ENCODE peak calls at places on chromosomes 7 and 10, in six cellular contexts. P is HCT116, C is GM12878, G is H1, F is HepG2, J is K562. I is an unnamed sample.

GRCh38 chr7:1354661-1355567 is 104.4 kb downstream of the MICALL2 start:
- DNase-seq in C (no peak), J (no peak), F (no peak), P (no peak), G (no peak), I (no peak)

GRCh38 chr10:120480065-120480600 is 23.1 kb downstream of the PLPP4 start:
- DNase-seq in C (no peak), P (no peak), G (no peak), J (no peak), F (no peak), I (no peak)

GRCh38 chr10:128092454-128092853 is 33.8 kb downstream of the MKI67 start:
- DNase-seq in P (no peak), G (no peak), C (no peak), F (no peak), J (no peak), I (no peak)

GRCh38 chr7:78792006-78792405 is 661.5 kb downstream of the MAGI2 start:
- DNase-seq in C (no peak), G (no peak), F (no peak), J (no peak), P (no peak), I (no peak)

GRCh38 chr10:12846718-12847117 is 154.8 kb downstream of the CCDC3 start:
- DNase-seq in J (no peak), C (no peak), G (no peak), P (no peak), F (no peak), I (no peak)

GRCh38 chr10:1278304-1278703 is 222.1 kb downstream of the WDR37 start:
- DNase-seq in F (no peak), G (no peak), J (no peak), C (no peak), P (no peak), I (no peak)

GRCh38 chr7:27191081-27191715 is 6.2 kb upstream of the HOXA11 start:
- DNase-seq in C (no peak), G (no peak), F (no peak), P (no peak), J (no peak), I (no peak)

GRCh38 chr10:43861966-43862751 is 213.5 kb upstream of the ZNF32 start:
- DNase-seq in J (no peak), C (no peak), F (peak), G (no peak), P (no peak), I (no peak)

GRCh38 chr7:104328308-104328969 is at the start of gene LHFPL3:
- DNase-seq in C (no peak), P (no peak), G (no peak), F (no peak), J (no peak), I (no peak)

GRCh38 chr7:106862317-106863183 is 2.5 kb upstream of the PIK3CG start:
- DNase-seq in P (no peak), F (no peak), J (no peak), G (no peak), C (no peak), I (no peak)

GRCh38 chr7:34165927-34166550 is 260.7 kb downstream of the BMPER start:
- DNase-seq in F (peak), G (no peak), C (no peak), J (no peak), P (peak), I (peak)

GRCh38 chr7:17971392-17971791 is 31.1 kb upstream of the SNX13 start:
- DNase-seq in C (no peak), J (no peak), P (no peak), G (no peak), F (no peak), I (no peak)

DNA sequence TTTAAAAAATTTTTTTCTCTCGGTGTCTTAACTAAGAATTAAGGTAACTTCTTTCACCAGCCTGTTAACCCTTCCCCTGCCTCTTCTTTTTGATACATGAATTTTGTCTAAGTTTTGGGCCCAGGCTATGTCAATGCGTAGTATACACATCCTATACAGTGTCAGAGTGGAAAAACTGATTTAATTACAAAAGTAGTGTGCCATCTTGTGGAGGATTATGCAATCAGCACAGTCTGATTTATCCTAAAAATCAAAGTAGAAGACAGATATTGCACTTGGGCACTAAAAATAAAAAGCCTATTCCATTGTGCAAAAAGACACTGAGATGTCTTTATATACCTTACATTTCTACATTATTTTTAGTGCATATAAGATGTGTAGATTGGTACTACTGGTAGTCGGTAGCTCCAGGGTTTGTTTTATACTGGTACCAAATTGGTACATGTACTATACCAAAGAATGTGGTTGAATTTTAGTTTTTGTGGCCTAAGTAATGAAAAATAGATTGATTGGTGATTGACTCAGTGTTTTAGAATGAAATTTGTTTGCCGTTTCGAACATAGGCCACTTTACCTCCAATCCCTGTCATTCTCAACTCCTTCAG is 96.6 kb downstream of the MKLN1 start:
- DNase-seq in C (peak), F (peak), G (no peak), P (peak), J (no peak), I (no peak)
- TF ChIP-seq ZNF274 in C (no peak), F (no peak), G (no peak), P (no peak), J (no peak), I (no peak)

GRCh38 chr7:111362660-111363059 is 199.6 kb downstream of the IMMP2L start:
- DNase-seq in J (no peak), C (no peak), F (no peak), G (no peak), P (no peak), I (no peak)
- TF ChIP-seq ZNF274 in J (no peak), C (no peak), F (no peak), G (no peak), P (no peak), I (no peak)

GRCh38 chr10:80196950-80197315 is 8.4 kb downstream of the ANXA11 start:
- DNase-seq in G (no peak), F (no peak), P (no peak), C (no peak), J (no peak), I (no peak)

GRCh38 chr10:80194373-80195045 is 10.8 kb downstream of the ANXA11 start:
- DNase-seq in C (no peak), P (no peak), F (no peak), J (no peak), G (no peak), I (no peak)

GRCh38 chr10:80197972-80198591 is 7.3 kb downstream of the ANXA11 start:
- DNase-seq in J (no peak), F (no peak), C (no peak), P (no peak), G (no peak), I (no peak)

GRCh38 chr10:80195046-80195574 is 10.2 kb downstream of the ANXA11 start:
- DNase-seq in F (no peak), G (no peak), P (no peak), C (no peak), J (no peak), I (no peak)

GRCh38 chr10:80196270-80196949 is 8.9 kb downstream of the ANXA11 start:
- DNase-seq in G (no peak), P (peak), F (peak), J (no peak), C (peak), I (no peak)
- TF ChIP-seq ZNF274 in G (no peak), P (no peak), F (no peak), J (no peak), C (no peak), I (no peak)

GRCh38 chr10:131561897-131562296 is 250.4 kb upstream of the TCERG1L start:
- DNase-seq in J (no peak), F (no peak), P (no peak), C (no peak), G (no peak), I (no peak)
- TF ChIP-seq ZNF274 in J (no peak), F (no peak), P (no peak), C (no peak), G (no peak), I (no peak)

DNA sequence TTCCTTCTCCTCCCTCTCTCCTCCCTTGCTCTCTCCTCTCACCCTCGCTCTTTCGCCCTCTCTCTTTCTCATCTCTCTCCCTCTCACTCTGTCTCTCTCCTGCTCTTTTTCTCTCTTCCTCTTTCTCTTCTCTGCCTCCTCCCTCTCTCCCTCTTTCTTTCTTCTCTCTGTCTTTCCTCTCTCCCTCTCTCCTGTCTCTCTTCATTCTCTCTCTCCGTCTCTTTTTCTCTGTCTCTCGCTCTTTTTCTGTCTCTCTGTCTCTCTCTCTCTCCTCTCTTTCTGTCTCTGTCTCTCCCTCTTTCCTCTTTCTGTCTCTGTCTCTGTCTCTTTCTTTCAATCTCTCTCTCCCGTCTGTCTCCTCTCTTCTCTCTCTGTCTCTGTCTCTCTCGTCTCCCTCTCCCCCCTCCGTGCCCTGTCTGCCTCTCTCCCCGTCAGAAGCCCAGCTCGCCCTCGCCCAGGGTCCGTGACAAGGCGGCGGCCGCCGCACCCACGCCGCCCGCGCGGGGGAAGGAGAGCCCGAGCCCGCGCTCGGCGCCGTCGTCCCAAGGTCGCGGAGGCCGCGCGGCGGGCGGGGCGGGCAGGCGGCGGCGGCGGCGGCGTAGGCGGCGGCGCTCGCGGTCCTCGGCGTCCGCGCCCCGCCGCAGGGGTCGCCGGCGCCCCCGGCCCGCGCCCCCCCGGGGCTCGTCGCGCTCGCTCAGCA is 21.3 kb upstream of the HSPB1 start:
- DNase-seq in C (no peak), J (peak), G (no peak), F (no peak), P (no peak), I (no peak)
- TF ChIP-seq ZNF274 in C (no peak), J (no peak), G (no peak), F (no peak), P (no peak), I (no peak)

GRCh38 chr7:98354052-98354451 is 46.8 kb downstream of the BAIAP2L1 start:
- DNase-seq in J (no peak), C (no peak), G (no peak), P (no peak), F (no peak), I (no peak)

GRCh38 chr7:98351136-98351535 is 49.8 kb downstream of the BAIAP2L1 start:
- DNase-seq in G (no peak), J (no peak), F (no peak), P (no peak), C (no peak), I (no peak)

GRCh38 chr7:98354511-98355249 is 46.2 kb downstream of the BAIAP2L1 start:
- DNase-seq in J (no peak), C (no peak), G (peak), P (peak), F (peak), I (no peak)

GRCh38 chr7:98355250-98355538 is 45.7 kb downstream of the BAIAP2L1 start:
- DNase-seq in P (no peak), F (no peak), J (no peak), G (no peak), C (no peak), I (no peak)

DNA sequence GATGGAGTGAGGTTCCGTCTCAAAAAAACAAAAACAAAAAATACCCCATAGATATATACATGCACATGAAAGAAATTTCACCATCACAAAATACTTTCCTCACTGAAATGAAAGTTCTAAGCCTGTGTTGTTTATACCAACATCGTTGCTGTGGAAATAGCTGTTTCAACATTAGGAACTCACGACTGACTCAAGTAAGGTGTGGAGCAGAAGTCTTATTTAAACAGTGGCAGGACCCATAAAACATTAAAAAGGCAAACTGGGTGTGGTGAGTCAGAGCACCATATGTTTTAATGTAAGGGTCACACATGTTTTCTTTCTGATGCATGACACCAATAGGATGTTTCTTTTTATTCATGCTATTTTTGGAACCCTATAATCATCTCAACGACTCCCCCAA is 48.3 kb downstream of the BAIAP2L1 start:
- DNase-seq in J (no peak), P (no peak), F (no peak), G (no peak), C (no peak), I (no peak)
- TF ChIP-seq ZNF274 in J (no peak), P (no peak), F (no peak), G (no peak), C (no peak), I (no peak)

DNA sequence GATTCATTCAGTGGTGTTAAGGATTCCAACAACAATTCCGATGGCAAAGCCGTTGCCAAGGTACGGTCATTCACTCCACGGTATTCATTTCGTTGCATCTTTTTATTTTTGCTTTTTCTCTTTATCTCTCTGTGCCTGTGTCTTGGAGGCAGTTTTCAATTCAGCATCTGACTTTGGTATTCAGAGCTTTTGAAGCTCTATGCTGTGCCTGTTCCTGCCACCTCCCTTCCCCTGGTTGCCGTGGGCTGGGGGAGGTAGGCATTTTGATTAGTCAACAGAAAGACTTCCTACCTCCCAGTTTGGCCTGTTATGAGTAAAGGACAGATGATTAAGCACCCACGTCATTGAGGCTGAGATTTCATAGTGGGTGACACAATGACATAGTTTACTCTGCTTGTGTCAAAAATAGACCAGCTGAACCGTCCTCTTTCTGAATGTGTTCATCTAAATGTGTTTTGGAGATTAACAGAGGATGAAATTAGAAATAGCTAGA is 149.5 kb downstream of the ARID5B start:
- DNase-seq in G (no peak), F (peak), J (peak), C (peak), P (peak), I (no peak)
- TF ChIP-seq ZNF274 in G (no peak), F (no peak), J (no peak), C (no peak), P (no peak), I (no peak)

DNA sequence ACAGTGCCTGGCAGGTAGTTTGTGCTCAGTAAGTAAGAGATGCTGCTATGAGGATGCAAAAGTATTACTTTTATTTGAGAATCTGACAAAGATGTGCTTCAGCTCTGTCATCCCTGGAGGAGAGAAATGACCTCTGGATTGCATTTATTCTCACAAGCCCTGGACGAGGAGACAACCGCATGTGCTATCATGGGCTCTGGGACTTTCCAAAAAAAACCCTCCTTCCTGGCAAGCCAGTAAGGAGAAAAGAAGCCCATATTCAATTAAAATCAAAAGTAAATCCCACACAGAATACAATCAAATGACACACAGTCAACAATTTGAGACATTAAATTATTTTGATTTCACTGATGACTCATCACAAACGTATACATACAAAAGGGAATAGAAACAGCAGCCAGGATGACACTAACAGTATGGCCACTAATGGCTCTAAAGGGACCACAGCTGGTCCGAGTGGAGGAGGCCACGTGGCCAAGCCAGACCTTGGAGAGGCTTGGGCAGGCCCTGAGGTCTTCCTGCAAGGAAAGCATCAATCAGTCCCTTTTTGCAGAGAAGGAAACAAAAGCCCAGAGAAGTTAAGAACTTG is 24.9 kb downstream of the LRRC20 start:
- DNase-seq in G (no peak), F (no peak), J (no peak), C (no peak), P (no peak), I (no peak)
- TF ChIP-seq ZNF274 in G (no peak), F (no peak), J (no peak), C (no peak), P (no peak), I (no peak)

GRCh38 chr10:9850415-9850814 is 1167.3 kb upstream of the CELF2 start:
- DNase-seq in C (no peak), F (no peak), P (no peak), J (no peak), G (no peak), I (no peak)

GRCh38 chr10:9848981-9849380 is 1168.7 kb upstream of the CELF2 start:
- DNase-seq in F (no peak), P (no peak), C (no peak), J (no peak), G (no peak), I (no peak)

GRCh38 chr10:9848278-9848677 is 1169.4 kb upstream of the CELF2 start:
- DNase-seq in G (no peak), C (no peak), J (no peak), P (no peak), F (no peak), I (no peak)

GRCh38 chr10:9851808-9852207 is 1165.9 kb upstream of the CELF2 start:
- DNase-seq in F (no peak), C (no peak), G (no peak), P (no peak), J (no peak), I (no peak)

DNA sequence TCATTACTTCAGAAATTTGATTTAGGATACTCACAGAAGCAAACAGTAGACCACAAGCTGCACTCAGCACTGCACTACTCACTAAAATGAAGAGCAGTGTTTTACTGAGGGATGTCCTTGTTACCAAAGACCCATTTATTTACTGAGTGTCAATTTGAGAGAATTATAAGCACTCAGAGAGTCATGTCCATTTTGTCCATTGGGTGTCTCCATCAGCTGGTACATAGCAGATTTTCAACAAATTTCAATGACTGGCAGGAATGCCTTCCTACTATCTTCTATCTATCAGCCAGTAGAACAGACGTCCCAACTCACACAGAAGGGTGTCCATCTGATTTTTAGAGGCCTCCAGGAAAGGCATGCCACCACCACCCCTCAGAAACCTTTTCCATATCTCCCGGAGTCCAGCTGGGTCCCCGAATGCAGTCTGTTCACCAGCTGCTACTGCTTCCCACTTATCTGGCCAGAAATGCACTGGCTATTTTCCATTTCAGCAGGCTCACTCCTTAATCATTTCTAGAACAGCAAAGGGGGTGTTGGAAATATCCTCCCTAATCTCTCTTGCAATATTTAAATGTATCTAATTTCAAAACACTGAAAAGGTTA is 1164.2 kb upstream of the CELF2 start:
- DNase-seq in G (no peak), P (no peak), C (no peak), F (no peak), J (no peak), I (no peak)
- TF ChIP-seq ZNF274 in G (no peak), P (no peak), C (no peak), F (no peak), J (no peak), I (no peak)

DNA sequence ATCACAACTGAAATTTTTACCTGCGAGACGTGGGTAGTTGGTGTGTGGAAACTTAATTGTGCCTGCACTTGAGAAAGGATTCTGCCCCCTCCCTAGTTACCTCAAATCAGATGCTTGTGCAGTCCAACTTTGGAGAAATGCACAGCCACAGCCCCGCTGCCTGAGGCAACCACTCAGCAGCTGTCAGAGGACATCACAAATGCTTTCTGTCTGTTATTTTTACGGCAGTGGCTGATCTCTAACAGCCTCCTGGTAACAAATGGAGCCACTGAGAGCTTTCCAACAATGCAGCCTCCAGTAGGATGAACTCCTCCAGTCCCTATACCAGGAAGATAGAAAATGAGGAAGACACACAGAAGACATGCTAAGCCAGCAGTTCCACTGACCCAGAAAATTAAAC is 712.2 kb upstream of the GHITM start:
- DNase-seq in C (no peak), G (no peak), P (no peak), J (no peak), F (no peak), I (no peak)
- TF ChIP-seq ZNF274 in C (no peak), G (no peak), P (no peak), J (no peak), F (no peak), I (no peak)